ENCODE peak calls at places on chromosomes 6 and 20, in seven cellular contexts. K is AG04450; W is iPS-NIHi11; D is activated T-cell treated with anti-CD3 and anti-CD28 coated beads, Interleukin-2, amount 50 U/mL, for 24 hours; E is NCI-H1694 treated with DMSO at 0.1 percent for 48 hours; I is AG08395; P is DMS79. T is an unnamed sample.

GRCh38 chr6:2598867-2599266 is 151.9 kb downstream of the MYLK4 start:
- DNase-seq in K (no peak), W (no peak), D (no peak), E (no peak), I (no peak), P (no peak), T (no peak)

GRCh38 chr6:10801224-10801848 is 37.0 kb downstream of the MAK start:
- DNase-seq in K (peak; percentile 36), W (peak; percentile 86), D (peak; percentile 66), E (peak; percentile 63), I (peak; percentile 83), P (peak; percentile 5), T (peak; percentile 45)

GRCh38 chr6:107713214-107713962 is 110.7 kb downstream of the SCML4 start:
- DNase-seq in K (no peak), W (no peak), D (peak; percentile 70), E (no peak), I (peak; percentile 21), P (no peak), T (no peak)

GRCh38 chr6:3247255-3248146 is 11.2 kb upstream of the PSMG4 start:
- DNase-seq in K (peak; percentile 87), W (peak; percentile 68), D (peak; percentile 13), E (no peak), I (peak; percentile 73), P (no peak), T (peak; percentile 90)

GRCh38 chr6:63804381-63804956 is 168.9 kb downstream of the PHF3 start:
- DNase-seq in K (peak; percentile 56), W (no peak), D (no peak), E (no peak), I (peak; percentile 66), P (no peak), T (peak; percentile 88)

GRCh38 chr6:84522135-84522535 is 242.3 kb downstream of the TBX18 start:
- DNase-seq in K (peak; percentile 16), W (no peak), D (no peak), E (no peak), I (peak; percentile 84), P (no peak), T (peak; percentile 79)

GRCh38 chr20:62401331-62401779 is 5.7 kb downstream of the CABLES2 start:
- DNase-seq in K (no peak), W (peak; percentile 91), D (no peak), E (no peak), I (no peak), P (no peak), T (no peak)

GRCh38 chr20:54933212-54933904 is 458.0 kb downstream of the DOK5 start:
- DNase-seq in K (no peak), W (no peak), D (no peak), E (no peak), I (no peak), P (no peak), T (no peak)

GRCh38 chr20:61746147-61746646 is 319.5 kb downstream of the TAF4 start:
- DNase-seq in K (no peak), W (no peak), D (no peak), E (no peak), I (no peak), P (no peak), T (no peak)

GRCh38 chr6:34809914-34810882 is 18.3 kb downstream of the BLTP3A start:
- DNase-seq in K (no peak), W (no peak), D (no peak), E (no peak), I (no peak), P (no peak), T (no peak)

GRCh38 chr6:35096129-35096852 is 44.8 kb downstream of the TCP11 start:
- DNase-seq in K (peak; percentile 24), W (no peak), D (no peak), E (peak; percentile 36), I (peak; percentile 82), P (peak; percentile 70), T (peak; percentile 84)

GRCh38 chr20:19860742-19861141 is 102.7 kb downstream of the RIN2 start:
- DNase-seq in K (no peak), W (no peak), D (no peak), E (no peak), I (no peak), P (no peak), T (no peak)

GRCh38 chr20:58043122-58043865 is 185.2 kb downstream of the ANKRD60 start:
- DNase-seq in K (no peak), W (no peak), D (no peak), E (no peak), I (no peak), P (no peak), T (no peak)

GRCh38 chr6:1884313-1884712 is 274.6 kb downstream of the FOXC1 start:
- DNase-seq in K (no peak), W (no peak), D (no peak), E (no peak), I (no peak), P (no peak), T (no peak)

GRCh38 chr6:104799134-104799657 is 60.5 kb downstream of the HACE1 start:
- DNase-seq in K (no peak), W (no peak), D (no peak), E (no peak), I (no peak), P (no peak), T (no peak)

GRCh38 chr6:53565886-53566285 is 21.0 kb upstream of the GCLC start:
- DNase-seq in K (no peak), W (no peak), D (no peak), E (no peak), I (no peak), P (no peak), T (peak; percentile 42)

GRCh38 chr6:44227138-44227770 is 3.9 kb downstream of the SLC29A1 start:
- DNase-seq in K (no peak), W (peak; percentile 49), D (no peak), E (no peak), I (no peak), P (no peak), T (no peak)

GRCh38 chr6:132712366-132712765 is 1.5 kb downstream of the VNN1 start:
- DNase-seq in K (no peak), W (no peak), D (no peak), E (no peak), I (no peak), P (no peak), T (no peak)

GRCh38 chr20:50886184-50886790 is 45.0 kb downstream of the ADNP start:
- DNase-seq in K (no peak), W (no peak), D (peak; percentile 25), E (no peak), I (no peak), P (peak; percentile 6), T (no peak)

GRCh38 chr6:6810727-6811126 is 222.2 kb downstream of the LY86 start:
- DNase-seq in K (no peak), W (no peak), D (no peak), E (no peak), I (no peak), P (no peak), T (no peak)

GRCh38 chr20:9916776-9917175 is 77.9 kb upstream of the PAK5 start:
- DNase-seq in K (no peak), W (no peak), D (no peak), E (no peak), I (no peak), P (no peak), T (no peak)

GRCh38 chr6:122712093-122712863 is 67.2 kb upstream of the FABP7 start:
- DNase-seq in K (no peak), W (no peak), D (no peak), E (no peak), I (no peak), P (no peak), T (no peak)

GRCh38 chr6:1004885-1005635 is 306.8 kb upstream of the FOXQ1 start:
- DNase-seq in K (no peak), W (no peak), D (no peak), E (no peak), I (no peak), P (no peak), T (no peak)

GRCh38 chr20:49384437-49385434 is 97.7 kb downstream of the KCNB1 start:
- DNase-seq in K (no peak), W (peak; percentile 81), D (peak; percentile 74), E (peak; percentile 79), I (peak; percentile 44), P (no peak), T (peak; percentile 35)

GRCh38 chr6:132118144-132118543 is 167.0 kb upstream of the CCN2 start:
- DNase-seq in K (no peak), W (no peak), D (no peak), E (no peak), I (no peak), P (no peak), T (no peak)

GRCh38 chr6:36414481-36414880 is 27.0 kb upstream of the ETV7 start:
- DNase-seq in K (no peak), W (no peak), D (no peak), E (no peak), I (peak; percentile 22), P (no peak), T (peak; percentile 53)

GRCh38 chr6:145904391-145904790 is 59.8 kb downstream of the SHPRH start:
- DNase-seq in K (no peak), W (no peak), D (no peak), E (no peak), I (no peak), P (no peak), T (no peak)

GRCh38 chr6:132887204-132887603 is 72.8 kb downstream of the RPS12 start:
- DNase-seq in K (no peak), W (no peak), D (no peak), E (no peak), I (no peak), P (no peak), T (no peak)

GRCh38 chr6:106448000-106448426 is 87.5 kb downstream of the CRYBG1 start:
- DNase-seq in K (no peak), W (no peak), D (peak; percentile 48), E (no peak), I (no peak), P (no peak), T (no peak)

GRCh38 chr6:15945593-15946159 is 183.2 kb upstream of the MYLIP start:
- DNase-seq in K (no peak), W (no peak), D (no peak), E (no peak), I (peak; percentile 53), P (no peak), T (peak; percentile 34)

GRCh38 chr20:13099676-13100075 is 90.9 kb downstream of the SPTLC3 start:
- DNase-seq in K (no peak), W (no peak), D (no peak), E (no peak), I (no peak), P (no peak), T (no peak)

GRCh38 chr6:5995705-5996686 is 10.7 kb downstream of the NRN1 start:
- DNase-seq in K (no peak), W (peak; percentile 86), D (peak; percentile 40), E (no peak), I (peak; percentile 89), P (peak; percentile 40), T (peak; percentile 87)

GRCh38 chr6:163726037-163726695 is 311.6 kb downstream of the QKI start:
- DNase-seq in K (no peak), W (no peak), D (no peak), E (no peak), I (no peak), P (no peak), T (no peak)

GRCh38 chr6:7267071-7267470 is 45.9 kb downstream of the SSR1 start:
- DNase-seq in K (no peak), W (no peak), D (no peak), E (no peak), I (no peak), P (no peak), T (no peak)